ENCODE peak calls at places on chromosomes 3 and 15, in eight cellular contexts. J, B, Z, R, L, S, I and G are unnamed samples.

GRCh38 chr3:53337167-53337940 is 10.0 kb downstream of the DCP1A start:
- DNase-seq in B (no peak), R (no peak), I (no peak), Z (no peak), L (no peak), J (no peak), S (no peak), G (no peak)

GRCh38 chr3:87298111-87298718 is 21.8 kb upstream of the POU1F1 start:
- DNase-seq in L (no peak), B (peak; percentile 80), I (peak; percentile 36), J (no peak), Z (no peak), S (no peak), R (peak; percentile 54), G (no peak)

GRCh38 chr3:196514913-196515621 is at the start of gene SMCO1:
- DNase-seq in L (no peak), Z (no peak), R (no peak), J (no peak), S (no peak), I (no peak), B (no peak), G (no peak)

GRCh38 chr3:69161587-69162196 is 39.3 kb upstream of the LMOD3 start:
- DNase-seq in J (no peak), S (peak; percentile 27), Z (no peak), I (peak; percentile 51), R (peak; percentile 43), L (peak; percentile 32), B (peak; percentile 52), G (no peak)

GRCh38 chr15:88617790-88618189 is 3.4 kb upstream of the AEN start:
- DNase-seq in R (no peak), Z (no peak), L (no peak), I (no peak), B (no peak), S (no peak), J (no peak), G (no peak)

GRCh38 chr3:189233225-189233858 is 61.6 kb downstream of the TPRG1 start:
- DNase-seq in L (peak; percentile 78), B (peak; percentile 84), R (peak; percentile 39), I (peak; percentile 42), Z (peak; percentile 74), J (peak; percentile 25), S (peak; percentile 46), G (no peak)

GRCh38 chr3:106323586-106323985 is 454.8 kb upstream of the CBLB start:
- DNase-seq in B (no peak), L (no peak), R (no peak), S (no peak), Z (no peak), I (no peak), J (no peak), G (no peak)

GRCh38 chr3:147493666-147494065 is 84.5 kb downstream of the ZIC1 start:
- DNase-seq in Z (no peak), R (no peak), B (no peak), J (no peak), S (no peak), L (no peak), I (no peak), G (no peak)

GRCh38 chr3:25007974-25008658 is 419.9 kb upstream of the RARB start:
- DNase-seq in Z (no peak), I (no peak), B (no peak), R (no peak), J (no peak), L (no peak), S (peak; percentile 26), G (no peak)

GRCh38 chr3:129015388-129016105 is 14.4 kb downstream of the EFCC1 start:
- DNase-seq in Z (no peak), R (no peak), I (no peak), S (peak; percentile 63), L (peak; percentile 54), B (no peak), J (peak; percentile 46), G (no peak)

GRCh38 chr3:49638445-49638844 is 35.7 kb upstream of the APEH start:
- DNase-seq in B (peak; percentile 78), J (no peak), R (no peak), L (peak; percentile 47), I (no peak), S (no peak), Z (no peak), G (no peak)

GRCh38 chr15:62857411-62857853 is 185.1 kb upstream of the TPM1 start:
- DNase-seq in L (no peak), Z (no peak), I (no peak), R (no peak), B (peak; percentile 96), S (no peak), J (no peak), G (no peak)

GRCh38 chr3:142065932-142066331 is 83.4 kb downstream of the TFDP2 start:
- DNase-seq in R (no peak), Z (no peak), L (no peak), J (no peak), S (no peak), I (no peak), B (no peak), G (no peak)

GRCh38 chr3:127761101-127761802 is 61.1 kb downstream of the MGLL start:
- DNase-seq in L (no peak), I (no peak), J (no peak), R (no peak), S (no peak), B (no peak), Z (no peak), G (no peak)

GRCh38 chr3:88936837-88937236 is 170.6 kb upstream of the EPHA3 start:
- DNase-seq in R (no peak), B (no peak), Z (no peak), J (no peak), S (no peak), L (no peak), I (no peak), G (no peak)
- H3K4me3 ChIP-seq in R (no peak overlapping the region), B (no peak overlapping the region), Z (no peak overlapping the region), J (no peak overlapping the region), S (no peak overlapping the region), L (no peak overlapping the region), I (no peak overlapping the region), G (no peak overlapping the region)

DNA sequence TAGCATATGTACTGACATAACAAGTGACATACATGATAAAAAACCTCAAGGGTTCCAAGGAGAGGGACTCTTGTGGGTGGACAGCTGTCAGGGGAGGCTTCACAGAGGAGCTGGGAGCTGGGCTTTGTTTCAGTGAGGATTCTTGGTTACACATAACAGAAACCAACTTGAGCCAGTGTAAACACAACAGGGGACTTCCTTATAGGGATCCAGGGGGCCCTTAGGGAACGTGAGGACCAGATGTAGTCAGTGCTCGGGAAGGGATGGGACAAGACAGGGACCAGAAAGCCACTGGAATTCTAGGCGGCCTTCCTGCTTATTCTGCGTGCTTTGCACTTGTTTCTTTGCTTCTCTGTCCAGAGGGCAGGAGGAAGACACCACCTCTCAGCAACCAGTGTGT is 34.9 kb downstream of the SNAPC5 start:
- DNase-seq in Z (no peak), S (no peak), R (no peak), B (no peak), L (no peak), I (no peak), J (no peak), G (no peak)
- H3K27ac ChIP-seq in Z (no peak overlapping the region), S (no peak overlapping the region), R (no peak overlapping the region), B (no peak overlapping the region), L (no peak overlapping the region), I (no peak overlapping the region), J (no peak overlapping the region), G (no peak overlapping the region)

DNA sequence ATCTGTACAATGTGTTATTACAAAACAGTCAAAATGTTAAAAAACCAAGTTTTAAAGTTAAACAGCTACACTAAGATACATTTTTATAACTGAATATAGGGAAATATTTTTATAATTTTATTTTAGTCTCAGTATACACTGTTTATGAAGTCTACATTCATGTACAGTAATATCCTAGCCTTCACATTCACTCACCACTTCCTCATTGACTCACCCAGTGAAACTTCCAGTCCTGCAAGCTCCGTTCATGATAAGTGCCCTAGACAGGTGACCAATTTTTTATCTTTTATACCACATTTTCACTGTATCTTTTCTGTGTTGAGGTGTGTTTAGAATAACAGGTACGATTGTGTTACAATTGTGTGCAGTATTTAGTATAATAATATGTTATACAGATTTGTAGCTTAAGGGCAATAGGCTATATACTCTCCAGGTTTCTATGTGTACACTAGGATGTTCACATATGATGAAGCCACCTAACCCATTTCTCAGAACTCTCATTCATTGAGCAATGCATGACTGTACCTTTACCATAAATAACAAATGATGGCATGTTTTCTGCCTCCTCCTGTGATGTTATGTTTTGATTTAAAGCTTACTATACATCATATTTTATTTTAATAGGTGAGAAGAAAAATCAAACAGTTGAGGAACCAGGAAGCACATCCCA is 388.4 kb upstream of the NDN start:
- DNase-seq in R (no peak), Z (no peak), I (no peak), S (no peak), B (peak; percentile 3), J (no peak), L (no peak), G (no peak)
- H3K9me3 ChIP-seq in R (peaks cover 84% of the 10 kb centered on the region), Z (peaks cover 16% of the 10 kb centered on the region), I (no peaks in the 10 kb centered on the region), S (no peaks in the 10 kb centered on the region), B (peaks cover 33% of the 10 kb centered on the region), J (peaks cover 29% of the 10 kb centered on the region), L (no peaks in the 10 kb centered on the region), G (no peaks in the 10 kb centered on the region)

GRCh38 chr3:38177175-38177574 is 11.8 kb downstream of the OXSR1 start:
- DNase-seq in R (no peak), L (no peak), J (no peak), B (no peak), Z (no peak), S (no peak), I (no peak), G (no peak)
- H3K4me3 ChIP-seq in R (no peak overlapping the region), L (no peak overlapping the region), J (no peak overlapping the region), B (no peak overlapping the region), Z (no peak overlapping the region), S (no peak overlapping the region), I (no peak overlapping the region), G (no peak overlapping the region)

GRCh38 chr15:53445531-53445930 is 313.9 kb downstream of the WDR72 start:
- DNase-seq in R (no peak), Z (no peak), S (no peak), B (no peak), L (no peak), J (no peak), I (no peak), G (no peak)
- H3K27ac ChIP-seq in R (no peak overlapping the region), Z (no peak overlapping the region), S (no peak overlapping the region), B (no peak overlapping the region), L (no peak overlapping the region), J (no peak overlapping the region), I (no peak overlapping the region), G (no peak overlapping the region)

GRCh38 chr15:92947071-92947730 is 47.1 kb downstream of the CHD2 start:
- DNase-seq in R (no peak), S (no peak), Z (no peak), L (no peak), I (no peak), J (no peak), B (no peak), G (no peak)
- H3K9me3 ChIP-seq in R (peaks cover 31% of the 10 kb centered on the region), S (peaks cover 19% of the 10 kb centered on the region), Z (peaks cover 26% of the 10 kb centered on the region), L (no peaks in the 10 kb centered on the region), I (peaks cover 21% of the 10 kb centered on the region), J (peaks cover 33% of the 10 kb centered on the region), B (peaks cover 29% of the 10 kb centered on the region), G (peaks cover 25% of the 10 kb centered on the region)